ENCODE peak calls at places on chromosomes 3 and 15, in six cellular contexts. F is Panc1; I is A549; B is activated naive CD4-positive, alpha-beta T cell treated with anti-CD3 and anti-CD28 coated beads, Interleukin-2, amount 10 ng/mL, durations not matched to agents 7 days and 5 days; H is left ventricle myocardium superior; A is SIG-M5. G is an unnamed sample.

GRCh38 chr15:81955709-81956108 is 90.1 kb downstream of the MEX3B start:
- DNase-seq in F (no peak), I (no peak), B (no peak), H (no peak), A (no peak), G (no peak)

GRCh38 chr3:184659797-184660301 is 52.0 kb downstream of the MAGEF1 start:
- DNase-seq in F (no peak), I (no peak), B (no peak), H (peak), A (no peak), G (no peak)

GRCh38 chr15:70669006-70669602 is 94.3 kb downstream of the UACA start:
- DNase-seq in F (no peak), I (no peak), B (no peak), H (no peak), A (no peak), G (no peak)

GRCh38 chr3:132840201-132840700 is 118.0 kb upstream of the NPHP3 start:
- DNase-seq in F (no peak), I (no peak), B (no peak), H (no peak), A (no peak), G (no peak)

GRCh38 chr15:76196286-76196948 is 114.9 kb downstream of the ETFA start:
- DNase-seq in F (no peak), I (peak), B (no peak), H (peak), A (no peak), G (no peak)

GRCh38 chr3:59245879-59246501 is 196.2 kb upstream of the CFAP20DC start:
- DNase-seq in F (no peak), I (no peak), B (no peak), H (no peak), A (no peak), G (no peak)

GRCh38 chr15:20358066-20358780 is 183.4 kb downstream of the GOLGA6L6 start:
- DNase-seq in F (no peak), I (no peak), B (no peak), H (peak), A (no peak), G (no peak)

GRCh38 chr3:31610700-31611275 is 78.1 kb downstream of the STT3B start:
- DNase-seq in F (no peak), I (peak), B (no peak), H (no peak), A (no peak), G (no peak)

GRCh38 chr3:122356402-122356801 is 26.6 kb downstream of the MIX23 start:
- DNase-seq in F (peak), I (peak), B (peak), H (peak), A (no peak), G (no peak)

GRCh38 chr3:172129534-172129867 is 90.1 kb downstream of the FNDC3B start:
- DNase-seq in F (no peak), I (no peak), B (no peak), H (no peak), A (peak), G (no peak)

GRCh38 chr15:59676565-59676964 is 12.6 kb downstream of the BNIP2 start:
- DNase-seq in F (no peak), I (no peak), B (no peak), H (no peak), A (no peak), G (no peak)

GRCh38 chr15:85748729-85749128 is 46.0 kb downstream of the KLHL25 start:
- DNase-seq in F (no peak), I (no peak), B (peak), H (no peak), A (no peak), G (no peak)

GRCh38 chr15:64667736-64668161 is 107.6 kb downstream of the RBPMS2 start:
- DNase-seq in F (no peak), I (no peak), B (no peak), H (no peak), A (no peak), G (no peak)

GRCh38 chr15:38705421-38706219 is 141.0 kb upstream of the RASGRP1 start:
- DNase-seq in F (no peak), I (no peak), B (no peak), H (no peak), A (no peak), G (no peak)

GRCh38 chr3:81891496-81891895 is 130.1 kb upstream of the GBE1 start:
- DNase-seq in F (no peak), I (no peak), B (no peak), H (no peak), A (no peak), G (no peak)